ENCODE peak calls at places on chromosomes 2 and 18, in seven cellular contexts. K is prostate gland, B is HepG2, E is body of pancreas, D is stomach, A is upper lobe of left lung, G is uterus. Z is an unnamed sample.
A peak's percentile ranks its signal among the peaks of the same experiment; 100 is the strongest.

GRCh38 chr2:172806426-172807008 is 70.9 kb downstream of the RAPGEF4 start:
- DNase-seq in K (peak; percentile 25), B (peak; percentile 42), E (no peak), D (no peak), A (no peak), G (no peak), Z (no peak)

GRCh38 chr2:225091336-225091735 is 49.1 kb upstream of the DOCK10 start:
- DNase-seq in K (no peak), B (no peak), E (no peak), D (no peak), A (no peak), G (no peak), Z (no peak)

GRCh38 chr2:69561041-69561550 is 82.4 kb downstream of the AAK1 start:
- DNase-seq in K (no peak), B (no peak), E (no peak), D (no peak), A (no peak), G (no peak), Z (no peak)

GRCh38 chr18:58668897-58669296 is 2.4 kb upstream of the MALT1 start:
- DNase-seq in K (no peak), B (peak; percentile 79), E (no peak), D (no peak), A (no peak), G (no peak), Z (no peak)

GRCh38 chr2:236773206-236773605 is 203.6 kb downstream of the ACKR3 start:
- DNase-seq in K (no peak), B (no peak), E (no peak), D (no peak), A (no peak), G (no peak), Z (no peak)

GRCh38 chr2:219886615-219887014 is 259.2 kb downstream of the SLC4A3 start:
- DNase-seq in K (no peak), B (no peak), E (no peak), D (no peak), A (no peak), G (no peak), Z (no peak)

GRCh38 chr18:59893971-59894370 is 5.8 kb upstream of the PMAIP1 start:
- DNase-seq in K (no peak), B (no peak), E (no peak), D (no peak), A (no peak), G (no peak), Z (no peak)

GRCh38 chr2:30398488-30398887 is 48.6 kb upstream of the LCLAT1 start:
- DNase-seq in K (no peak), B (no peak), E (no peak), D (no peak), A (no peak), G (no peak), Z (no peak)

GRCh38 chr18:9337875-9338274 is 3.3 kb downstream of the TWSG1 start:
- DNase-seq in K (no peak), B (no peak), E (no peak), D (no peak), A (no peak), G (no peak), Z (no peak)

GRCh38 chr2:218002792-218003191 is at the start of gene TNS1:
- DNase-seq in K (no peak), B (no peak), E (peak; percentile 74), D (no peak), A (no peak), G (peak; percentile 70), Z (no peak)

GRCh38 chr2:8543412-8544167 is 138.3 kb upstream of the ID2 start:
- DNase-seq in K (no peak), B (no peak), E (no peak), D (peak; percentile 49), A (peak; percentile 80), G (peak; percentile 28), Z (no peak)

GRCh38 chr2:64165696-64166095 is 21.5 kb upstream of the PELI1 start:
- DNase-seq in K (no peak), B (no peak), E (no peak), D (no peak), A (no peak), G (no peak), Z (no peak)

GRCh38 chr2:241000831-241001321 is 2.5 kb downstream of the SNED1 start:
- DNase-seq in K (peak; percentile 4), B (no peak), E (no peak), D (peak; percentile 37), A (peak; percentile 86), G (no peak), Z (peak; percentile 17)

GRCh38 chr2:47069628-47070154 is 85.4 kb downstream of the STPG4 start:
- DNase-seq in K (peak; percentile 91), B (peak; percentile 84), E (peak; percentile 57), D (peak; percentile 67), A (peak; percentile 86), G (no peak), Z (peak; percentile 87)

GRCh38 chr2:202932425-202933138 is 20.5 kb downstream of the CARF start:
- DNase-seq in K (no peak), B (no peak), E (no peak), D (no peak), A (no peak), G (no peak), Z (no peak)

GRCh38 chr2:241490825-241491505 is 17.4 kb downstream of the STK25 start:
- DNase-seq in K (no peak), B (no peak), E (no peak), D (no peak), A (no peak), G (no peak), Z (no peak)

GRCh38 chr2:12930382-12930781 is 213.6 kb downstream of the TRIB2 start:
- DNase-seq in K (no peak), B (no peak), E (no peak), D (no peak), A (no peak), G (no peak), Z (no peak)

GRCh38 chr2:73776869-73777519 is 2.9 kb downstream of the DUSP11 start:
- DNase-seq in K (no peak), B (no peak), E (no peak), D (no peak), A (no peak), G (no peak), Z (no peak)

GRCh38 chr18:5574843-5575242 is 31.0 kb upstream of the EPB41L3 start:
- DNase-seq in K (no peak), B (no peak), E (no peak), D (no peak), A (no peak), G (no peak), Z (no peak)

GRCh38 chr18:21115519-21116411 is 4.2 kb upstream of the ROCK1 start:
- DNase-seq in K (no peak), B (no peak), E (no peak), D (no peak), A (no peak), G (no peak), Z (no peak)

GRCh38 chr2:67215214-67215613 is 181.9 kb upstream of the ETAA1 start:
- DNase-seq in K (no peak), B (peak; percentile 35), E (peak; percentile 92), D (peak; percentile 52), A (peak; percentile 50), G (peak; percentile 28), Z (no peak)

GRCh38 chr18:13530879-13531387 is 195.4 kb downstream of the FAM210A start:
- DNase-seq in K (peak; percentile 38), B (no peak), E (peak; percentile 42), D (peak; percentile 51), A (peak; percentile 42), G (peak; percentile 61), Z (no peak)

GRCh38 chr2:36889782-36890181 is 76.6 kb downstream of the STRN start:
- DNase-seq in K (no peak), B (peak; percentile 35), E (no peak), D (no peak), A (no peak), G (no peak), Z (no peak)

GRCh38 chr2:108616731-108617161 is 82.5 kb downstream of the LIMS1 start:
- DNase-seq in K (peak; percentile 82), B (no peak), E (peak; percentile 35), D (peak; percentile 79), A (peak; percentile 65), G (no peak), Z (peak; percentile 49)

GRCh38 chr18:79951545-79952456 is at the start of gene SLC66A2:
- DNase-seq in K (peak; percentile 88), B (peak; percentile 57), E (peak; percentile 94), D (peak; percentile 94), A (peak; percentile 94), G (peak; percentile 89), Z (peak; percentile 93)
- TF ChIP-seq POLR2A in K (peak; percentile 81), B (no peak), E (peak; percentile 21), D (no peak), A (no peak), G (peak; percentile 51), Z (no peak)

DNA sequence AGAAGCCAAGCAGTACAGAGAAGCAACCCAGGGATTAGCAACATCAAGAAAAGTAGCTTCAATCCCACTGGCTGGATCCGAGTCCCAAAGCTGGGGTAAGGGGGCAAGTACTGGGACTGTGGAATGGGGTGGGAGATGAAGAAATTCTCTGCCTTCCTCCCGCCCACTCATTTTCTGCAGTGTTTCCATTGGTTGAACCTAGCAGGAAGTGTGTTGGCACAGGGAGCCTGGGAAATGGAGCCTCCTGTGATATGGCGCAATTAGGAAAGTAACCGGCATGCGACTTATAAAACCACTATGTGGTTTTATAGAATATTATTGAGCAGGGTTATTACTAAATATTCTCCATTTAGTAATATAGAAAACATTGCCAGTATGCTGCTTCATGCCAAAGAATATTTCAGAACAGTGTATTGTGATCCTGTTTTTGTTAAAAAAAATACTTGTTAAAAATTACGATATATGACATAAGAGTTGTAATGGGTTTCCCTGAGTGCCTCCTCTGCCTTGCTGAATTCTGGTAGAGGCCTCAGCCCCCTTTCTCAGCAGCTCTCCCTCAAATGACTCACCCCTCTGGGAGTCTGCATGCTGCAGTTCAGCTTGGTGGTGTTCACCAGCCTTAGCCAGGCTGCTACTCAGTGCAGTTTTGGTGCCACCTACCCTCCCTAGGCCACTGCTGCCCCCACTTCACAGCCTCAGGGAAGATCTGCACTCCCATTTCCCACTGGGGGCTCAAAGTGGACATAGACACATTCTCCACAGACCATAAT is 60.5 kb downstream of the HK2 start:
- DNase-seq in K (no peak), B (no peak), E (no peak), D (no peak), A (no peak), G (no peak), Z (no peak)
- H3K36me3 ChIP-seq in K (no peaks in the 10 kb centered on the region), B (peaks cover 15% of the 10 kb centered on the region), E (no peaks in the 10 kb centered on the region), D (peaks cover 32% of the 10 kb centered on the region), A (peaks cover 9% of the 10 kb centered on the region), G (no peaks in the 10 kb centered on the region), Z (no peaks in the 10 kb centered on the region)

DNA sequence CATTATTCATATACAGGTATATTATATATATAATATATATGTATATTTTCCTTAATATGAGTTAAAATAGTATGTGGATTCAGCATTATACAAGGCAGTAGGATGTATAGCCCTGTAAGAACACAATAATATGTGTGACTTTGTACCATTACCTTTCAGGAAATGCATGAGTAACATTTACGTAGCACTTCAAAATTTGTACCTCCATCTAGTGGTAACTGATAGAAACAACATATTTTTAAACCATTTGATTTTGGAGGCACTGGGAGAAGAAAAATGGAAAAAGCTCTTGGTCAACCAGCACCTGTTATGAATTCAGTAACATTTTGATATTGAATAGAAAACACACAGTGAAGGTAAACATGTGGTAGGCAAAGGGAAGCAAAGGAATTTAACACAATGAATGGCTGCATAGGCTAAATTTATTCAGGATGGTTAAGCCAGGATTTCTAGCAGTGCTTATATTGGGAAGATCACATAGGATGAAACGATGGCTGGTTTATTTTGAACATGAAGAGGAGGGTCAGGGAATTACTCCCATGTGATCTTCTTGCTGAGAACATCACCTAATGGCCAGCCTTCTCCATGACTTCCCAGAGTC is 565.5 kb downstream of the CCDC85A start:
- DNase-seq in K (no peak), B (peak; percentile 18), E (no peak), D (no peak), A (no peak), G (no peak), Z (no peak)
- TF ChIP-seq CTCF in K (no peak), B (peak; percentile 46), E (no peak), D (peak; percentile 38), A (peak; percentile 47), G (peak; percentile 44), Z (no peak)

GRCh38 chr2:85547859-85548607 is 9.1 kb downstream of the MAT2A start:
- DNase-seq in K (no peak), B (no peak), E (no peak), D (no peak), A (no peak), G (no peak), Z (no peak)
- TF ChIP-seq POLR2A in K (no peak), B (no peak), E (peak; percentile 7), D (no peak), A (no peak), G (no peak), Z (no peak)

Z was measured in breast epithelium.